ENCODE peak calls at places on chromosomes 11 and 22, in five cellular contexts. V, P, O, K and L are unnamed samples.

GRCh38 chr11:17214338-17214737 is 6.6 kb upstream of the PIK3C2A start:
- DNase-seq in V (no peak), P (no peak), O (no peak), K (no peak), L (no peak)

GRCh38 chr11:59923813-59924212 is 14.4 kb upstream of the OOSP1 start:
- DNase-seq in V (no peak), P (no peak), O (no peak), K (no peak), L (no peak)

GRCh38 chr11:114187173-114187572 is 109.0 kb upstream of the NNMT start:
- DNase-seq in V (no peak), P (no peak), O (no peak), K (no peak), L (no peak)

GRCh38 chr11:129375731-129376657 is at the start of gene BARX2:
- DNase-seq in V (peak), P (no peak), O (peak), K (peak), L (no peak)

GRCh38 chr11:61793084-61793828 is 545 bp downstream of the FEN1 start:
- DNase-seq in V (no peak), P (no peak), O (peak), K (no peak), L (no peak)

GRCh38 chr11:62001450-62002178 is 34.2 kb upstream of the FTH1 start:
- DNase-seq in V (peak), P (no peak), O (no peak), K (no peak), L (no peak)

GRCh38 chr22:25622011-25622410 is 57.5 kb downstream of the GRK3 start:
- DNase-seq in V (peak), P (no peak), O (no peak), K (no peak), L (no peak)

GRCh38 chr11:32440920-32441319 is 5.6 kb upstream of the WT1 start:
- DNase-seq in V (no peak), P (no peak), O (no peak), K (no peak), L (no peak)

GRCh38 chr11:995058-995751 is 41.3 kb downstream of the MUC6 start:
- DNase-seq in V (no peak), P (no peak), O (no peak), K (no peak), L (no peak)

GRCh38 chr11:77126861-77127673 is 979 bp upstream of the MYO7A start:
- DNase-seq in V (peak), P (no peak), O (peak), K (peak), L (no peak)

GRCh38 chr11:65555693-65556231 is 2.4 kb downstream of the LTBP3 start:
- DNase-seq in V (peak), P (no peak), O (peak), K (no peak), L (peak)

GRCh38 chr11:88175004-88175706 is at the start of gene RAB38:
- DNase-seq in V (peak), P (no peak), O (peak), K (no peak), L (no peak)

GRCh38 chr22:48849513-48849912 is 978.2 kb downstream of the BRD1 start:
- DNase-seq in V (no peak), P (no peak), O (no peak), K (no peak), L (no peak)

GRCh38 chr22:19085233-19086043 is 36.8 kb downstream of the DGCR2 start:
- DNase-seq in V (peak), P (no peak), O (peak), K (no peak), L (no peak)

GRCh38 chr22:43013355-43014061 is 1.4 kb downstream of the PACSIN2 start:
- DNase-seq in V (no peak), P (no peak), O (peak), K (no peak), L (no peak)

GRCh38 chr11:108340958-108341357 is 118.1 kb downstream of the ATM start:
- DNase-seq in V (no peak), P (peak), O (peak), K (no peak), L (no peak)

GRCh38 chr11:88139865-88140264 is 35.4 kb downstream of the RAB38 start:
- DNase-seq in V (no peak), P (no peak), O (no peak), K (no peak), L (no peak)

GRCh38 chr11:61778357-61778886 is 14.0 kb downstream of the TMEM258 start:
- DNase-seq in V (no peak), P (no peak), O (no peak), K (no peak), L (no peak)

GRCh38 chr11:86515297-86516094 is 140.8 kb downstream of the CCDC81 start:
- DNase-seq in V (peak), P (peak), O (peak), K (no peak), L (no peak)

GRCh38 chr11:131370901-131371790 is 731 bp downstream of the NTM start:
- DNase-seq in V (no peak), P (no peak), O (no peak), K (no peak), L (no peak)

GRCh38 chr11:88552377-88553029 is 215.0 kb upstream of the CTSC start:
- DNase-seq in V (peak), P (no peak), O (peak), K (no peak), L (no peak)

GRCh38 chr11:86248609-86249008 is 4.1 kb downstream of the EED start:
- DNase-seq in V (no peak), P (no peak), O (no peak), K (no peak), L (no peak)

GRCh38 chr11:87007938-87008337 is 29.8 kb upstream of the TMEM135 start:
- DNase-seq in V (peak), P (no peak), O (no peak), K (no peak), L (no peak)

GRCh38 chr11:132177106-132177505 is 806.7 kb downstream of the NTM start:
- DNase-seq in V (peak), P (no peak), O (peak), K (no peak), L (no peak)

GRCh38 chr22:44931077-44931540 is 78.7 kb downstream of the PHF21B start:
- DNase-seq in V (peak), P (no peak), O (no peak), K (peak), L (no peak)

GRCh38 chr11:15843309-15843857 is 513.0 kb downstream of the SOX6 start:
- DNase-seq in V (peak), P (no peak), O (peak), K (peak), L (no peak)
- TF ChIP-seq CTCF in V (no peak), P (no peak), O (no peak), K (no peak), L (no peak)

DNA sequence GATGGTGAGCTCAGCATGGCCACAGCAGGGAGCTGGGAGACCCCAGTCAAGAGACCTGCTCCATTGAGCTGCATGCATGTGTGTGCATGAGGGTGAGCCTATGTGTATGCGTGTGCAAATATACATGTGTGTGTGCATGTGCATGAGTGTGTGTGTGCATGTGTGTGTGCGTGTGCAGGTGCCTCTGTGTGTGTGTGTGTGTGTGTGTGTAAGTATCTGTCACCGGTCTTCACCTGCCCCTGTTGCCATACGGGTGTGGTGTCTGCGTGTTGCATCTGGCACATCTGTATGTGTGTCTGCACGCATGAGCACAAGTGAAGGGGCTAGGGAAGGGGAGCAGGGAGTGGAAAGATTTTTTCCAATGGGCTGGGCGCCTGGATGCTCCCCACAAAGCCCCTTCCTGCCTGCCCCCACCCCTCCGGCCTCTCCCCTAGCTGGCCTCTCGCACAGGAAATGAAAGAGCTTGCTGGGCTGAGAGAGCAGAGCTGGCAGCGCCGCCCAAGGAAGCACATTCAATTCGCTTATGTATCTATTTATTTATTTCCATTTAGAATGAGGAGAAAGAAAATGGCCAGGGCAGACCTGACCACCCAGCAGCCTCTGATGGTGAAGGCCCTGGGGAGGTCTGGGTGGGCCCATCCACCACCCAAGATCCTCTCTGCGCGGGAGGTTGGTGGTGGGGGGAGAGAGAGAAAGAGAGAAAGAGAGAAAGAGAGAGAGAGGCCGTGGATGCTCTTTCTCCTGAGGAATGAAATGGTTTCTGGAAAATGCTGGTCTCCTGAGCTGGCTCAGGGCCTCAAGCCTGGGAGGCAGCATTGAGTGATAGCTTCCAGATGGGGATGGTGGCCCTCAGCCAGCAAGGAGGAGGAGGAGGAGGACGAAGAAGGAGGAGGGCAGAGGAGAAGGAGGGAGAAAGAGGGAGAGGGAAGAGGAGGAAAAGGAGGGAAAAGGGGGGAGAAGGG is 4.3 kb downstream of the TSPAN32 start:
- DNase-seq in V (peak), P (no peak), O (no peak), K (no peak), L (peak)
- H3K4me3 ChIP-seq in V (peak), P (no peak), O (no peak), K (no peak), L (peak)

GRCh38 chr22:37752189-37753061 is 55.3 kb upstream of the GCAT start:
- DNase-seq in V (peak), P (peak), O (peak), K (peak), L (peak)
- H3K27ac ChIP-seq in V (peak), P (peak), O (peak), K (peak), L (peak)

GRCh38 chr11:67670316-67671210 is 3.9 kb downstream of the ALDH3B2 start:
- DNase-seq in V (no peak), P (no peak), O (no peak), K (no peak), L (no peak)
- TF ChIP-seq CTCF in V (no peak), P (no peak), O (no peak), K (no peak), L (no peak)

DNA sequence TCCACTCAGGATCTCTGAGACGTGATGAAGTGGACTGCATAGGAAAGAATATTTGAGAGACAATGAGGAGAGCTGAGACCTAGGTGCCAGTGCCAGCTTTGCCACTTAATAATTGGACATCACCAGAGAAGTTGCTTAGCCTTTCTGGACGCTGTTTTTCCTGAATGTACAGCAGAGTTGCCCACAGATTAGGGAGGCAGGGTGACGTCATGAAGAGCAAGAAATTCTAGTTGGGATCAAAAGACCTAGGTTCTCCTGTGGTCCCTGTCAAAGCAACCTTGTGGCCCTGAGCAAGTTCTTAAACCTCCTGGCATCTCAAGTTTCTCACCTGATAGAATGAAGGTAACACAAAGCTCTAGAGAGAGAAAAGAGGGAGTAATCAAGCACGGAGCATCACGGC is 174.6 kb upstream of the TENM4 start:
- DNase-seq in V (no peak), P (no peak), O (no peak), K (no peak), L (no peak)
- H3K4me3 ChIP-seq in V (no peak), P (no peak), O (no peak), K (no peak), L (no peak)